ENCODE peak calls at places on chromosome 21, in five cellular contexts. K is choroid plexus epithelial cell, C is fibroblast of pulmonary artery, N is neural crest cell, I is epithelial cell of proximal tubule. T is an unnamed sample.

GRCh38 chr21:31872452-31873274 is at the start of gene HUNK:
- DNase-seq in K (peak), C (peak), N (peak), I (no peak), T (peak)

GRCh38 chr21:22871692-22872091 is 1873.5 kb downstream of the NCAM2 start:
- DNase-seq in K (no peak), C (no peak), N (no peak), I (no peak), T (no peak)

GRCh38 chr21:28454978-28455600 is 537.6 kb downstream of the LTN1 start:
- DNase-seq in K (no peak), C (no peak), N (no peak), I (no peak), T (no peak)

GRCh38 chr21:36692125-36692843 is 6.6 kb upstream of the SIM2 start:
- DNase-seq in K (no peak), C (no peak), N (peak), I (no peak), T (no peak)

GRCh38 chr21:34367320-34367935 is 3.6 kb downstream of the KCNE2 start:
- DNase-seq in K (peak), C (peak), N (peak), I (peak), T (peak)

GRCh38 chr21:44800971-44801467 is 601 bp downstream of the UBE2G2 start:
- DNase-seq in K (peak), C (peak), N (no peak), I (no peak), T (peak)

GRCh38 chr21:25961042-25961441 is 209.5 kb downstream of the APP start:
- DNase-seq in K (no peak), C (no peak), N (no peak), I (no peak), T (no peak)

GRCh38 chr21:40902299-40902698 is 55.3 kb upstream of the DSCAM start:
- DNase-seq in K (no peak), C (no peak), N (no peak), I (no peak), T (no peak)

GRCh38 chr21:28473530-28474225 is 519.0 kb downstream of the LTN1 start:
- DNase-seq in K (peak), C (peak), N (no peak), I (no peak), T (no peak)

GRCh38 chr21:41631564-41632461 is 123.9 kb upstream of the TMPRSS2 start:
- DNase-seq in K (peak), C (peak), N (no peak), I (no peak), T (no peak)

GRCh38 chr21:34157456-34158025 is 84.2 kb downstream of the MRPS6 start:
- DNase-seq in K (no peak), C (no peak), N (no peak), I (peak), T (no peak)

GRCh38 chr21:45248893-45249381 is 38.8 kb downstream of the POFUT2 start:
- DNase-seq in K (peak), C (peak), N (no peak), I (no peak), T (no peak)

GRCh38 chr21:31459457-31459856 is 115.4 kb upstream of the TIAM1 start:
- DNase-seq in K (no peak), C (no peak), N (no peak), I (no peak), T (no peak)

GRCh38 chr21:14306143-14306907 is 76.6 kb downstream of the HSPA13 start:
- DNase-seq in K (peak), C (peak), N (no peak), I (no peak), T (no peak)

GRCh38 chr21:34034369-34035014 is 38.9 kb upstream of the MRPS6 start:
- DNase-seq in K (peak), C (no peak), N (no peak), I (no peak), T (no peak)

GRCh38 chr21:44920694-44921604 is at the start of gene ITGB2:
- DNase-seq in K (no peak), C (no peak), N (no peak), I (no peak), T (peak)

GRCh38 chr21:25501996-25502665 is 105.2 kb downstream of the MRPL39 start:
- DNase-seq in K (no peak), C (no peak), N (no peak), I (peak), T (no peak)

GRCh38 chr21:25092441-25093011 is 514.8 kb downstream of the MRPL39 start:
- DNase-seq in K (no peak), C (no peak), N (no peak), I (no peak), T (no peak)

GRCh38 chr21:14762734-14763694 is 216.9 kb upstream of the SAMSN1 start:
- DNase-seq in K (peak), C (no peak), N (no peak), I (no peak), T (peak)

GRCh38 chr21:28632718-28633408 is 359.8 kb downstream of the LTN1 start:
- DNase-seq in K (peak), C (peak), N (no peak), I (no peak), T (no peak)

GRCh38 chr21:45049725-45050359 is 24.5 kb upstream of the ADARB1 start:
- DNase-seq in K (peak), C (no peak), N (no peak), I (no peak), T (no peak)

GRCh38 chr21:44836666-44837471 is 19.0 kb upstream of the SUMO3 start:
- DNase-seq in K (peak), C (peak), N (no peak), I (no peak), T (no peak)

GRCh38 chr21:27761623-27762022 is 794.7 kb upstream of the ADAMTS5 start:
- DNase-seq in K (no peak), C (no peak), N (no peak), I (no peak), T (no peak)

GRCh38 chr21:44732263-44732662 is 20.9 kb upstream of the TSPEAR start:
- DNase-seq in K (no peak), C (no peak), N (no peak), I (no peak), T (no peak)

GRCh38 chr21:21200103-21200938 is 202.1 kb downstream of the NCAM2 start:
- DNase-seq in K (peak), C (peak), N (no peak), I (peak), T (no peak)

GRCh38 chr21:34365794-34366193 is 2.0 kb downstream of the KCNE2 start:
- DNase-seq in K (no peak), C (no peak), N (no peak), I (no peak), T (no peak)

GRCh38 chr21:14737922-14738321 is 191.8 kb upstream of the SAMSN1 start:
- DNase-seq in K (peak), C (peak), N (peak), I (peak), T (peak)

GRCh38 chr21:26061437-26061836 is 109.1 kb downstream of the APP start:
- DNase-seq in K (peak), C (peak), N (no peak), I (no peak), T (no peak)

GRCh38 chr21:33266050-33266783 is at the start of gene IL10RB:
- DNase-seq in K (peak), C (peak), N (peak), I (no peak), T (peak)

GRCh38 chr21:27564684-27565280 is 597.9 kb upstream of the ADAMTS5 start:
- DNase-seq in K (peak), C (peak), N (peak), I (no peak), T (no peak)

GRCh38 chr21:45255381-45256020 is 32.2 kb downstream of the POFUT2 start:
- DNase-seq in K (no peak), C (no peak), N (no peak), I (no peak), T (peak)

GRCh38 chr21:27480841-27481261 is 514.0 kb upstream of the ADAMTS5 start:
- DNase-seq in K (peak), C (peak), N (no peak), I (peak), T (no peak)

GRCh38 chr21:32523463-32523862 is 61.9 kb downstream of the TCP10L start:
- DNase-seq in K (no peak), C (peak), N (no peak), I (no peak), T (no peak)

GRCh38 chr21:26447932-26448331 is 125.2 kb downstream of the CYYR1 start:
- DNase-seq in K (peak), C (peak), N (no peak), I (no peak), T (no peak)

GRCh38 chr21:31336739-31337040 is 7.4 kb downstream of the TIAM1 start:
- DNase-seq in K (no peak), C (no peak), N (no peak), I (no peak), T (no peak)

GRCh38 chr21:42032968-42033367 is 22.8 kb upstream of the ZBTB21 start:
- DNase-seq in K (no peak), C (no peak), N (no peak), I (no peak), T (no peak)

GRCh38 chr21:26732442-26733221 is 112.6 kb downstream of the ADAMTS1 start:
- DNase-seq in K (peak), C (peak), N (peak), I (no peak), T (no peak)

GRCh38 chr21:16076465-16076864 is 346.7 kb downstream of the USP25 start:
- DNase-seq in K (no peak), C (no peak), N (no peak), I (no peak), T (no peak)

GRCh38 chr21:16081304-16081703 is 351.5 kb downstream of the USP25 start:
- DNase-seq in K (no peak), C (no peak), N (no peak), I (no peak), T (no peak)

GRCh38 chr21:16078382-16078781 is 348.6 kb downstream of the USP25 start:
- DNase-seq in K (no peak), C (no peak), N (no peak), I (no peak), T (no peak)

GRCh38 chr21:16082038-16082816 is 352.4 kb downstream of the USP25 start:
- DNase-seq in K (peak), C (peak), N (no peak), I (no peak), T (no peak)

GRCh38 chr21:16079830-16080229 is 350.0 kb downstream of the USP25 start:
- DNase-seq in K (peak), C (peak), N (no peak), I (no peak), T (no peak)
- TF ChIP-seq CTCF in K (no peak), C (no peak), N (no peak), I (no peak), T (no peak)

GRCh38 chr21:38384246-38384576 is 114.1 kb downstream of the ERG start:
- DNase-seq in K (no peak), C (no peak), N (no peak), I (no peak), T (no peak)

GRCh38 chr21:38379171-38379570 is 119.1 kb downstream of the ERG start:
- DNase-seq in K (no peak), C (no peak), N (no peak), I (no peak), T (no peak)

GRCh38 chr21:38383411-38384245 is 114.6 kb downstream of the ERG start:
- DNase-seq in K (no peak), C (no peak), N (no peak), I (no peak), T (no peak)

GRCh38 chr21:38377165-38378093 is 120.6 kb downstream of the KCNJ15 start:
- DNase-seq in K (no peak), C (no peak), N (no peak), I (no peak), T (no peak)

DNA sequence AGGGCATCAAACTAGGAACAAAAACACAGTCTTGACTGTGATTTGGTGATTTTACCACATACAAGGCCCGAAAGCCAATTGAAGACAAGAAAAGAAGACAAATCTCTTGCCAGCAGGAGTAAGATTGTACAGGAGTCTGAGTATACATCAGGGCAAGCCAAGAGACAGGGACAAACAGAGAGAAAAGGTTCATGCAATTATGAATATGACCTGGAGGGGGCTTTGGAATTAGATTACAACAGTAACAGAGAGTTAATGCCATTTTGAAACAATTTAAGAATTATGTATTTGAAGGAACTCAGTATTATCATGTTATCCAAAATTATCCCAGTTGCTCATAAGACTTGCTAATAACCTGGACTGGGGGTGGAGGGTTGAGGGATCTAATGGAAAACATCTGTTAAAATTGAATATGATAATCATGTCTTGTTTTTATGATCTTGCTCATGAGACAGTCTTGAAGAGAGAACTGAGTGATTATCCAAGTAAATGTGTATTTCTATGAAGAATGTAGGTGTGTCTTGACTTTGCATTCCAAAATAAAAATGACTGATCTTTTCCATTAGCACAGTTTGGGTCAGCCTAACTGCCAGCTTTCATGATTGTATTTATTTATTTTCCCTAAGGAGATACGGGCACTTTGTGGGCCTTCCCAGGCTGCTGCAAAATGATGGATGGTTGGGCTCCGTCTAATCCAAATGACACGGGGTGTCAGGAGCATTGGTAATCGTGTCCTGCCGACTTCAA is 117.7 kb downstream of the ERG start:
- DNase-seq in K (peak), C (peak), N (no peak), I (no peak), T (no peak)
- TF ChIP-seq CTCF in K (peak), C (peak), N (peak), I (peak), T (no peak)

GRCh38 chr21:38556390-38556789 is 58.1 kb upstream of the ERG start:
- DNase-seq in K (no peak), C (no peak), N (no peak), I (no peak), T (no peak)
- TF ChIP-seq CTCF in K (no peak), C (no peak), N (no peak), I (no peak), T (no peak)

GRCh38 chr21:17690078-17690494 is 77.4 kb upstream of the BTG3 start:
- DNase-seq in K (no peak), C (no peak), N (no peak), I (no peak), T (no peak)
- TF ChIP-seq CTCF in K (no peak), C (no peak), N (no peak), I (no peak), T (no peak)

DNA sequence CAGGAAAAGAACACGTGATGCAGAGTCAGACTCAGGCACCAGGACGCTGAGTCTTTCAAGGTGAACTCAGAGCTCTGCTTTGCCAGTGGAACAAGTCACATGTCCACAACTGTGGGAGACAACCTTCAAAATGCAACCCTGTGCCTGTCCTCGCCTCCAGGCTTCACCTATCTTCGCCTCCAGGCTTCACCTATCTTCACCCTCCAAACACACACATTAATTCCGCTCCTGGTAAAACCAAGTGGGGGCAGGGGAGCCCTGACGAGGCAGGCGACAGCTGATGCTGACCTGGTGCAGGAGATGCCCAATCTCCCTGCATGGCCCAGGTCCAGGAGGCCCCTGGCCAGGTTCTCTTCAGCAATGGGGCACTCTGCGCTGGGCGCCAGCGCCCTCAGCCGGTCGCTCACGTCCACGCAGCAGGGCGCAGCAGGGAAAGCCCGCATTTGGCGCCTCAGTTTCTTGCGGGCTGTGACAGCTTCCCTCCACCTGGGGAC is 28.0 kb upstream of the LSS start:
- DNase-seq in K (no peak), C (no peak), N (no peak), I (no peak), T (no peak)
- TF ChIP-seq CTCF in K (no peak), C (no peak), N (no peak), I (no peak), T (no peak)

DNA sequence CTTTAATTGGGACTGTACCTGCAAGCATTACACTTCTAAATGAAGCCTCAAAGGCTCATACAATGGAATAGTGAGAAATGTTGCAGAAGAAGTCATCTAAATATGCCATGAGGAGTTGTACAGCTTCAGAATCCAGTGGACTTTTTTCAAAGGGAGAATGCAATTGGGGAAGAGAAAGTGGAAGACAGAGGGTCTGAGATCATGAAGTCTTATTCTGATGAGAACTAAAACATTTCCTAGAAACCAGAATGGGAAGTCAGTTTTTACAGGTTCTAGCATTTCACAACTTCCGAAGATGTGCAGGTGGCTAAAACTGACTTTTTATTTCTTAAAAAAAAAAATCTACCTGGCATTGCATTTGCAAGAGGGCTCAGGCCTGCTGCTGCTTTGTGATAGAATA is 424.4 kb upstream of the RUNX1 start:
- DNase-seq in K (no peak), C (no peak), N (no peak), I (no peak), T (no peak)
- TF ChIP-seq CTCF in K (no peak), C (no peak), N (no peak), I (no peak), T (no peak)

GRCh38 chr21:43268086-43268803 is 99.4 kb downstream of the CRYAA start:
- DNase-seq in K (no peak), C (no peak), N (no peak), I (no peak), T (no peak)

GRCh38 chr21:43269981-43270670 is 101.3 kb downstream of the CRYAA start:
- DNase-seq in K (no peak), C (no peak), N (no peak), I (no peak), T (no peak)

GRCh38 chr21:43269461-43269860 is 100.7 kb downstream of the CRYAA start:
- DNase-seq in K (no peak), C (no peak), N (no peak), I (no peak), T (peak)

GRCh38 chr21:43267391-43268085 is 98.7 kb downstream of the CRYAA start:
- DNase-seq in K (no peak), C (no peak), N (no peak), I (no peak), T (no peak)

GRCh38 chr21:43268804-43269186 is 100.0 kb downstream of the CRYAA start:
- DNase-seq in K (no peak), C (no peak), N (no peak), I (no peak), T (no peak)
- TF ChIP-seq CTCF in K (no peak), C (no peak), N (no peak), I (no peak), T (no peak)

GRCh38 chr21:29671728-29672127 is 268.1 kb downstream of the GRIK1 start:
- DNase-seq in K (no peak), C (no peak), N (no peak), I (no peak), T (no peak)
- TF ChIP-seq CTCF in K (peak), C (peak), N (no peak), I (no peak), T (peak)